ENCODE peak calls at places on chromosomes 3 and 15, in nine cellular contexts. K is HCT116, C is psoas muscle, M is GM23338, D is breast epithelium, Z is stomach, E is ovary, O is H1, Y is left ventricle myocardium inferior. N is an unnamed sample.

GRCh38 chr15:71471347-71471746 is 339.0 kb upstream of the NR2E3 start:
- DNase-seq in K (no peak), C (no peak), M (no peak), D (no peak), Z (no peak), E (no peak), O (no peak), Y (no peak), N (no peak)

GRCh38 chr3:36403661-36404060 is 23.4 kb downstream of the STAC start:
- DNase-seq in K (no peak), C (no peak), M (no peak), D (no peak), Z (no peak), E (no peak), O (no peak), Y (no peak), N (no peak)

GRCh38 chr3:45123841-45124269 is 22.3 kb downstream of the CDCP1 start:
- DNase-seq in K (peak), C (no peak), M (no peak), D (no peak), Z (no peak), E (no peak), O (no peak), Y (no peak), N (no peak)

GRCh38 chr3:184641430-184641829 is 70.4 kb downstream of the MAGEF1 start:
- DNase-seq in K (no peak), C (no peak), M (no peak), D (no peak), Z (no peak), E (no peak), O (no peak), Y (no peak), N (no peak)

GRCh38 chr3:141729240-141729639 is 8.9 kb upstream of the RNF7 start:
- DNase-seq in K (no peak), C (no peak), M (peak), D (no peak), Z (no peak), E (no peak), O (no peak), Y (no peak), N (no peak)

GRCh38 chr15:85932391-85932790 is 137.7 kb upstream of the KLHL25 start:
- DNase-seq in K (no peak), C (no peak), M (no peak), D (no peak), Z (no peak), E (no peak), O (no peak), Y (no peak), N (no peak)

GRCh38 chr3:157938154-157938774 is 168.0 kb downstream of the SHOX2 start:
- DNase-seq in K (no peak), C (no peak), M (no peak), D (no peak), Z (no peak), E (no peak), O (no peak), Y (no peak), N (no peak)

GRCh38 chr3:67765575-67765974 is 111.2 kb upstream of the SUCLG2 start:
- DNase-seq in K (no peak), C (no peak), M (no peak), D (no peak), Z (no peak), E (no peak), O (no peak), Y (no peak), N (no peak)

GRCh38 chr3:45647148-45647619 is 42.0 kb upstream of the SACM1L start:
- DNase-seq in K (no peak), C (no peak), M (no peak), D (no peak), Z (no peak), E (no peak), O (no peak), Y (no peak), N (peak)

GRCh38 chr15:101084801-101085200 is 165.6 kb downstream of the LRRK1 start:
- DNase-seq in K (no peak), C (no peak), M (no peak), D (no peak), Z (no peak), E (no peak), O (no peak), Y (no peak), N (no peak)

GRCh38 chr15:101088311-101088710 is 163.5 kb downstream of the CHSY1 start:
- DNase-seq in K (no peak), C (no peak), M (no peak), D (no peak), Z (no peak), E (no peak), O (no peak), Y (no peak), N (no peak)

GRCh38 chr15:101087172-101087769 is 164.6 kb downstream of the CHSY1 start:
- DNase-seq in K (no peak), C (no peak), M (no peak), D (no peak), Z (no peak), E (no peak), O (no peak), Y (no peak), N (no peak)

GRCh38 chr15:101085311-101085700 is 166.1 kb downstream of the LRRK1 start:
- DNase-seq in K (no peak), C (no peak), M (no peak), D (no peak), Z (no peak), E (no peak), O (no peak), Y (no peak), N (no peak)

GRCh38 chr15:101086394-101087171 is 165.3 kb downstream of the CHSY1 start:
- DNase-seq in K (no peak), C (no peak), M (no peak), D (no peak), Z (no peak), E (no peak), O (no peak), Y (no peak), N (no peak)
- TF ChIP-seq CTCF in K (no peak), C (no peak), M (no peak), D (no peak), Z (no peak), E (no peak), O (no peak), Y (no peak), N (no peak)

DNA sequence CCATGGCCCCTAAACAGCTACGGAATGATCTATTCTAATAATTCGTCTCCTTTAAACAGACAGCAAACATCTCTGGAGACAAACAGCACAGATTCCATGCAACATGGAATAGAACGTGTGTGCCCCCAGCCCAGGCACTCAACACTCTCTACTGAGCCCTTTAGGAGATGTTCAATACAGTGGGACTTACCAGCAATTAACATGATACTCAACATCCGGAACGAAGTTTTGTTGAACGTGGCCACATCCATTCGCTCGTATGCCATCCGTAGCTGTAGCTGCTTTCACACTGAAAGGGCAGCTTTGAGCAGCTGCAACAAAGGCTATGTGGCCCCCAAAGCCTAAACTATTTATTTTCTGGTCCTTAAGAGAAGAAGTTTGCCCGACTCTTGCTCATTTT is 3.5 kb downstream of the ADAMTS17 start:
- DNase-seq in K (no peak), C (no peak), M (no peak), D (no peak), Z (no peak), E (no peak), O (no peak), Y (no peak), N (no peak)
- H3K4me3 ChIP-seq in K (no peak), C (peak), M (no peak), D (no peak), Z (no peak), E (no peak), O (no peak), Y (no peak), N (no peak)

DNA sequence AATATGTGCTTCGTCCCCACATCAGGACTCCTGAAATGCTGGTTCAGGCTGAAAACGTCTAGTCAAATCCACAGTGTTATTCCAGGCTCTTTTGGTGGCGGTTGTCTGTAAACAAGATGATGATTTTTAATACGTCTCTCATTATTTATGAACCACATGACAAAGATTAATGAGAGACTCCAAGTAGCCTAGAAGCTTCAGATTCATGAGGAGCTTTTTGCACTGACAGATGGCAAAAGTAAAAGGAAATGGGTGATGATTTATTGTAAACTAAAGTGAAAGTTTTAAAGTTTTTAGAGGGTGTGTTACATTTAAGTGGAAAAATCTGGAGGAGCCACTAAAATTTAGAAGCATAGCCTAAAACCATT is 77.0 kb downstream of the BBX start:
- DNase-seq in K (no peak), C (no peak), M (no peak), D (no peak), Z (no peak), E (no peak), O (no peak), Y (no peak), N (no peak)
- H3K27ac ChIP-seq in K (no peak), C (peak), M (peak), D (peak), Z (peak), E (no peak), O (no peak), Y (peak), N (peak)

DNA sequence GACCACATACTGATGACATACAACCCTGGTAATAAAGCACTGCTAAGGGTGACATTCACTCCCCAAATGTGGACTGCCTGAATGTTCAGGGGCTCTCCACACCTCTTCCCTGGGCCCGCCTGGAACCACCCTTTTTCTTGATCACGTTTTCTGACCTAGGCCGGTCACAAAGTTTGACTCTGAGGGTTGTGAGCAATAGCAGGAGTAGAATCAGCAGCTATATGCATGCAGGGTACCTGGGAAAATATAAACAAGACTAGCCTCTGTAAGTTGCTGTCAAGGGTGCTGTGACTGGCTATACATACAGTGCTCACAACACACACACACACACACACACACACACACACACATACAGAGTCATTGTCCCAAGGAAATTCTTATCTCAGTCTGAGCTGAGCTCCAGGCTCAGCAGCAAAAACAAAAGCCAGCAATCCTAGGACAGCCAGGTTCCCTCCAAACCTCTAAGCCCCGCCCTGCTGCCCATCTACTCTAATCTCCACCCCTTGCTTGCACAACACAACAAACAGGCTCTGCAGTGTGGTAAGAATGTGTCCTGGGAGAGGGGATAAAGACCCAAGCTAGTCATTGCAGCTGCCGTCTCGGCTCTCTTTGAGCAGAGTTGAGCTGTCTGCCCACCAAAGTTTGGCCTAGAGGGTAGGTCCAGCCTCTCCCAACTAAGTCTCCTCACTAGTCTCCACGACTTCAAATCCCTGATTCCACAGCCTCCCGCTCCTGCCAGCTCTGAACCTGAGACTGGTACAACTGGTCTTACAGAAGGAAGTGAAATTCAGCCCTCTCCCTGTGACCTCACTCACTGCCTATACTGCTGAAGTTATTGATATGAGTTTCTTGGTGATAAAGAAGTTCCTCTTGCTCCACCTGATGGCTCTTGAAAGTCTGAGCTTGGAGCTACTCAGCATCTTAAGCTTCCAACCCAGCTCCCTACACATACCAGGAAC is 2.2 kb downstream of the BMF start:
- DNase-seq in K (no peak), C (peak), M (peak), D (peak), Z (peak), E (no peak), O (peak), Y (peak), N (no peak)
- TF ChIP-seq CTCF in K (no peak), C (no peak), M (no peak), D (no peak), Z (peak), E (no peak), O (no peak), Y (no peak), N (no peak)

GRCh38 chr15:37086120-37086519 is 14.2 kb downstream of the MEIS2 start:
- DNase-seq in K (no peak), C (no peak), M (no peak), D (no peak), Z (no peak), E (no peak), O (no peak), Y (no peak), N (no peak)
- H3K4me3 ChIP-seq in K (no peak), C (no peak), M (no peak), D (no peak), Z (no peak), E (no peak), O (no peak), Y (peak), N (no peak)

GRCh38 chr3:168071971-168072645 is 23.6 kb downstream of the GOLIM4 start:
- DNase-seq in K (no peak), C (no peak), M (no peak), D (no peak), Z (no peak), E (no peak), O (no peak), Y (no peak), N (no peak)
- H3K27ac ChIP-seq in K (peak), C (no peak), M (no peak), D (no peak), Z (no peak), E (no peak), O (no peak), Y (no peak), N (peak)

DNA sequence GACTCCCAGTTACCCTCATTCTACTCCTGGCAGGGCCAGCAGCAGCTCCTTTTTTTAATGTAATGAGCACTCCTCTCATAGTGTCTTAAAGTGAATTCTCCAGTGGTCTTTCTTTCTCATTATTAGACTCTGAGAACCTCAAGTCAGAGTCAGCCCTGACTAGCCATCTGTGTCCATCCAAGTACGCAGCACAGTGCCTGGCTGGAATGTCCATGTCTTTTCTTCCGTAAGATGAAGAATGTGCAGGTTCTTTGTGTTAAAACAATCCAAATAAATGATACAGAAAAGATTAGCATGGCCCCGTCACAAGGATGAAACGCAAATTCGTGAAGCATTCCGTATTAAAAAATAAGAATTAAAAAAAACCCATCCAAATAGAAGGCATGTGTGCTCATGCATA is 170.8 kb upstream of the TOPAZ1 start:
- DNase-seq in K (no peak), C (no peak), M (no peak), D (no peak), Z (no peak), E (no peak), O (no peak), Y (no peak), N (no peak)
- TF ChIP-seq CTCF in K (no peak), C (no peak), M (no peak), D (no peak), Z (no peak), E (no peak), O (no peak), Y (no peak), N (no peak)

DNA sequence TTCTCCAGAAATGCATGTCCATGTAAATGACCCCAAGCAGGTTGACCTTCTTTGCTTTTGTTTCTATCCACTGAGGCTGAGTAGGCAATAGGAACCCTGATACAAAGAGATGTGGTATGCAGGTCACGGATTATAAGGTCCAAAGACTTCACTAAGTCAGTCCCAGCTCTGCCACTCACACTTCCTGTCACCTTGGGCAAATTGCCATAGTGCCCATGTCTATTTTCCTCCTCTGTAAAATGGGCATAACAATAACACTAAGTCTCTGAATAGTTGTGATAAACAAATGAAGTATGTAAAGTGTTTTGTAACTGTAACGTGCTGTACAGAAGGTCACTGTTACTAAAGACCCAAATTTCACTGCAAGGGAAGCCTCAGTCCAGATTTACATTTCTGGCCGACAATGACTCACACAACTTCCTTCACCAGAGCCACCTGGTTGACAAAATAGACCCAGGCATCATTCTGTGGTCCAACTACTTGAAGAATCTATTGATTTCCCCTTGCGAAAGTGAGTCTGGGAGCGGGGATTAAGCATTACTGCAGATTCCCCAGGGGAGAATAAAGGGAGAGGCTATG is 175.4 kb upstream of the LPP start:
- DNase-seq in K (no peak), C (no peak), M (no peak), D (no peak), Z (no peak), E (no peak), O (no peak), Y (no peak), N (no peak)
- H3K4me3 ChIP-seq in K (no peak), C (no peak), M (no peak), D (no peak), Z (no peak), E (no peak), O (no peak), Y (no peak), N (no peak)

DNA sequence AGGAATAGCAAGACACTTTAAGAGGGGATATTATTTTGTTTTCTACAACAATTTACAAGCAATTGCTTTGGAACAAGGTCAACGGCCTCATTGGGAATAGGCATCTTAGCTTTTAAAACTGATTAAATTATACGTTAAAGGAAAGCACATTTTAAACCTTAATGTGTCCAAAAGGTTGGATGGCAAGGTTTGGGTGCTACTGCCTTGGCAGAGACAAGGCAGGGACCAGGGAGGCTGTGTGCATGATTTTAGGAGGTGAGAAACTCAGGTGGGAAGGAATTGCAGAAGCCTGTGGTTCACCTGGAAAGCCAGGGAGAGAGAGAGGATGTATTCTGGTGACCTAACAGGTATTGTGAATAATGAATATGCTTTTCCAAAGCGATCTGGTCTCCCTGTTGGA is 54.3 kb downstream of the TGFBR2 start:
- DNase-seq in K (no peak), C (no peak), M (no peak), D (no peak), Z (no peak), E (no peak), O (no peak), Y (no peak), N (no peak)
- H3K27ac ChIP-seq in K (peak), C (no peak), M (no peak), D (no peak), Z (no peak), E (no peak), O (no peak), Y (peak), N (peak)

GRCh38 chr3:71064976-71065763 is 518.4 kb downstream of the FOXP1 start:
- DNase-seq in K (no peak), C (peak), M (peak), D (peak), Z (peak), E (peak), O (peak), Y (peak), N (peak)
- TF ChIP-seq CTCF in K (no peak), C (no peak), M (no peak), D (no peak), Z (no peak), E (no peak), O (no peak), Y (no peak), N (no peak)

N was measured in brain microvascular endothelial cell.